ENCODE peak calls at places on chromosomes 4 and X, in five cellular contexts. I is aorta, U is psoas muscle, T is Panc1, F is gastrocnemius medialis. R is an unnamed sample. For H3K36me3, the result is how much of the 10 kb centered on the place peaks cover.

GRCh38 chrX:139158256-139158655 is 372.3 kb upstream of the F9 start:
- ATAC-seq in I (no peak), U (no peak), T (no peak), F (no peak), R (no peak)

GRCh38 chr4:139887378-139887801 is 221.8 kb downstream of the MGST2 start:
- ATAC-seq in I (no peak), U (no peak), T (no peak), F (no peak), R (peak)

GRCh38 chr4:145722561-145722960 is 42.6 kb downstream of the C4orf51 start:
- ATAC-seq in I (no peak), U (peak), T (no peak), F (no peak), R (no peak)

GRCh38 chr4:89294583-89295244 is 12.9 kb downstream of the GPRIN3 start:
- ATAC-seq in I (no peak), U (no peak), T (no peak), F (no peak), R (no peak)

GRCh38 chr4:12120968-12121367 is 692.3 kb upstream of the HS3ST1 start:
- ATAC-seq in I (no peak), U (no peak), T (no peak), F (no peak), R (no peak)

GRCh38 chr4:3766207-3766790 is at the start of gene ADRA2C:
- ATAC-seq in I (no peak), U (peak), T (peak), F (peak), R (no peak)

GRCh38 chrX:69504626-69505612 is 793 bp downstream of the NALF2 start:
- ATAC-seq in I (no peak), U (no peak), T (peak), F (no peak), R (no peak)

GRCh38 chr4:137390707-137391106 is 141.6 kb downstream of the PCDH18 start:
- ATAC-seq in I (no peak), U (no peak), T (no peak), F (no peak), R (no peak)

GRCh38 chr4:123260429-123261052 is 136.1 kb upstream of the SPRY1 start:
- ATAC-seq in I (no peak), U (peak), T (no peak), F (peak), R (no peak)

GRCh38 chrX:23981711-23982110 is 45.3 kb downstream of the KLHL15 start:
- ATAC-seq in I (no peak), U (no peak), T (no peak), F (no peak), R (no peak)

GRCh38 chrX:130083656-130084382 is 26.5 kb downstream of the ELF4 start:
- ATAC-seq in I (no peak), U (no peak), T (no peak), F (no peak), R (no peak)

GRCh38 chrX:43949669-43950068 is 23.5 kb downstream of the NDP start:
- ATAC-seq in I (peak), U (no peak), T (peak), F (no peak), R (no peak)

GRCh38 chr4:138911903-138912713 is 103.5 kb upstream of the NOCT start:
- ATAC-seq in I (no peak), U (no peak), T (no peak), F (no peak), R (no peak)

GRCh38 chr4:177302371-177303100 is 7.1 kb upstream of the NEIL3 start:
- ATAC-seq in I (no peak), U (no peak), T (no peak), F (no peak), R (no peak)

GRCh38 chr4:169351860-169352259 is 81.1 kb upstream of the SH3RF1 start:
- ATAC-seq in I (no peak), U (no peak), T (no peak), F (no peak), R (no peak)

GRCh38 chrX:17654116-17654515 is 83.2 kb upstream of the SCML1 start:
- ATAC-seq in I (no peak), U (no peak), T (no peak), F (no peak), R (no peak)

GRCh38 chrX:9357500-9358139 is 107.2 kb upstream of the TBL1X start:
- ATAC-seq in I (no peak), U (no peak), T (no peak), F (no peak), R (no peak)

GRCh38 chr4:19002170-19002569 is 980.6 kb upstream of the LCORL start:
- ATAC-seq in I (no peak), U (no peak), T (no peak), F (no peak), R (no peak)

GRCh38 chr4:42865572-42866189 is 26.8 kb upstream of the GRXCR1 start:
- ATAC-seq in I (no peak), U (peak), T (no peak), F (peak), R (no peak)

GRCh38 chr4:182454440-182455013 is 211.3 kb downstream of the TENM3 start:
- ATAC-seq in I (no peak), U (no peak), T (no peak), F (no peak), R (no peak)

GRCh38 chrX:49106930-49107329 is 16.6 kb downstream of the GPKOW start:
- ATAC-seq in I (peak), U (peak), T (peak), F (no peak), R (peak)

GRCh38 chr4:149595500-149595899 is 220.1 kb downstream of the IQCM start:
- ATAC-seq in I (no peak), U (no peak), T (no peak), F (no peak), R (no peak)

GRCh38 chrX:291411-291901 is 10.3 kb downstream of the PLCXD1 start:
- ATAC-seq in I (no peak), U (no peak), T (no peak), F (no peak), R (no peak)

GRCh38 chrX:110204986-110205385 is 112.9 kb downstream of the AMMECR1 start:
- ATAC-seq in I (no peak), U (no peak), T (no peak), F (no peak), R (no peak)

GRCh38 chr4:153676984-153677383 is 7.1 kb upstream of the TLR2 start:
- ATAC-seq in I (peak), U (no peak), T (peak), F (no peak), R (no peak)

GRCh38 chrX:28850955-28851354 is 263.7 kb downstream of the IL1RAPL1 start:
- ATAC-seq in I (no peak), U (peak), T (no peak), F (no peak), R (no peak)

GRCh38 chr4:41418444-41418843 is 119.5 kb upstream of the LIMCH1 start:
- ATAC-seq in I (peak), U (peak), T (no peak), F (peak), R (peak)

DNA sequence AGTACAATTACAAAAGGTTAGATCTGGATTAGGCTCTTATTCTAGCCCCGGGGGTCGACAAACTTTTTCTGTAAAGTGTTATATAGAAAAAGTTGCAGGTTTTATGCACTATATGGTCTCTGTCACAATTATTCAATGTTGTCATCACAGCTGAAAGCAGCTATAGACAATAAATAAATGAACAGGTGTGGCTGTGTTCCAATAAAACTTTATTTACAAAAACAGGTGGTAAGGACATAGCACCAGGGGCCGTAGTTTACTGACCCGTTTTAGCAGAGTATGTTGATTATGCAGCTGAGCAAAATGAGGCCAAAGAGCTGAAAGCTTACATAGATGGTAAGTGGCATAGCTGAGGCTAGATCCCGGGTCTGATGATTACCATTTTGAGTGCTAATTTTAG is 13.0 kb upstream of the CXorf38 start:
- ATAC-seq in I (no peak), U (no peak), T (no peak), F (no peak), R (no peak)
- H3K36me3 ChIP-seq in I (under half), U (half or more), T (under half), F (under half), R (half or more)

GRCh38 chrX:21989415-21989814 is 42.7 kb upstream of the PHEX start:
- ATAC-seq in I (no peak), U (no peak), T (no peak), F (no peak), R (no peak)
- H3K36me3 ChIP-seq in I (under half), U (under half), T (under half), F (under half), R (under half)

DNA sequence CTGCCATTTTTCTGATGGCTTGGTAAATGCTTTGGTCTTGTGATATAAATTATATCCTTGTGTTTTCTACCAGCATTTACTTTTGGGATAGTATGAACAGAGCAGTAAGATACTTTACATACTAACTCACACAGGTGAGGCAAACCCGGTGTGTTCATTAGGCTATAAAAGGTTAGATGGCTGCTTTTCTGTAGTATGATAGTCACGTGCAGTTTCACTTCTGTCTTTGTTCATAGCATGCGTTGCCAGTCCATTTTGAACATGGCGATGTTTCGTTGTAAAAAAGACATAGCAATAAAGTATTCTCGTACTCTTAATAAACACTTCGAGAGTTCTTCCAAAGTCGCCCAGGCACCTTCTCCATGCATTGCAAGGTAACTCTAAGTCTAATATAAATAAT is 88.4 kb downstream of the KLHL8 start:
- ATAC-seq in I (no peak), U (no peak), T (no peak), F (no peak), R (no peak)
- H3K36me3 ChIP-seq in I (under half), U (half or more), T (under half), F (under half), R (half or more)

GRCh38 chr4:1723131-1723801 is 1.9 kb downstream of the TACC3 start:
- ATAC-seq in I (no peak), U (no peak), T (no peak), F (no peak), R (no peak)
- H3K36me3 ChIP-seq in I (under half), U (under half), T (under half), F (under half), R (under half)

GRCh38 chr4:173525118-173526033 is 4.7 kb downstream of the HAND2 start:
- ATAC-seq in I (no peak), U (no peak), T (no peak), F (no peak), R (no peak)

GRCh38 chr4:173524218-173525117 is 5.6 kb downstream of the HAND2 start:
- ATAC-seq in I (no peak), U (no peak), T (no peak), F (no peak), R (no peak)

GRCh38 chr4:173527103-173527876 is 2.7 kb downstream of the HAND2 start:
- ATAC-seq in I (no peak), U (no peak), T (no peak), F (no peak), R (no peak)

GRCh38 chr4:173526724-173527102 is 3.3 kb downstream of the HAND2 start:
- ATAC-seq in I (no peak), U (no peak), T (no peak), F (no peak), R (no peak)

GRCh38 chr4:173526034-173526482 is 4.0 kb downstream of the HAND2 start:
- ATAC-seq in I (no peak), U (no peak), T (no peak), F (no peak), R (no peak)
- H3K36me3 ChIP-seq in I (under half), U (under half), T (under half), F (under half), R (under half)

DNA sequence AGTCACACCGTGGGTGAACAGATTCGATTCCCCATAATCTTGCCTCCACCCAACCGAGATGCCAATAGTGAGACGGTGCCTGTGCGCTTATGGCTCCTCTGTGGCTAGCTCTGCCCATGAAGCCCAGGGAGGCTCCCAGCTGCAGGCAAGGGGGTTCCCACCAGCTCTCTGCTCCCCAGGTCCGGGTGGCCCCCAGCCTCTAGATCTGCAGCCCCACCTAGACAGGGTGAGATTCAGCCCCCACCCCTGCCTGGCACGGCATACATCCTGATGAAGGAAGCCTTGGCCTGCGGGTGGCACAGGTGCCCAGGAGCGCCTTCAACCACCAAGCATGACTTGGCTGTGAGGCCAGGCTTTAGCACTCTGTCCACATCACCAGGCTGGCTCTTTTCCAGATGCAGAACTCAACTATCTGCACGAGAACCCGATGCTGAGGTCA is 40.6 kb downstream of the WDR1 start:
- ATAC-seq in I (no peak), U (peak), T (no peak), F (no peak), R (no peak)
- H3K36me3 ChIP-seq in I (under half), U (half or more), T (under half), F (under half), R (half or more)

GRCh38 chr4:147019061-147019460 is 73.4 kb upstream of the TTC29 start:
- ATAC-seq in I (peak), U (peak), T (peak), F (peak), R (peak)
- H3K36me3 ChIP-seq in I (under half), U (under half), T (under half), F (under half), R (under half)

GRCh38 chr4:55868691-55869090 is 15.2 kb downstream of the EXOC1 start:
- ATAC-seq in I (no peak), U (no peak), T (no peak), F (no peak), R (no peak)

GRCh38 chr4:55864577-55865223 is 11.3 kb downstream of the EXOC1 start:
- ATAC-seq in I (no peak), U (no peak), T (no peak), F (no peak), R (no peak)

GRCh38 chr4:55866973-55867574 is 13.6 kb downstream of the EXOC1 start:
- ATAC-seq in I (peak), U (peak), T (peak), F (peak), R (peak)

GRCh38 chr4:55865228-55865806 is 11.9 kb downstream of the EXOC1 start:
- ATAC-seq in I (no peak), U (no peak), T (no peak), F (no peak), R (no peak)

GRCh38 chr4:55866290-55866907 is 13.0 kb downstream of the EXOC1 start:
- ATAC-seq in I (peak), U (peak), T (no peak), F (peak), R (peak)
- H3K36me3 ChIP-seq in I (under half), U (half or more), T (under half), F (under half), R (half or more)

DNA sequence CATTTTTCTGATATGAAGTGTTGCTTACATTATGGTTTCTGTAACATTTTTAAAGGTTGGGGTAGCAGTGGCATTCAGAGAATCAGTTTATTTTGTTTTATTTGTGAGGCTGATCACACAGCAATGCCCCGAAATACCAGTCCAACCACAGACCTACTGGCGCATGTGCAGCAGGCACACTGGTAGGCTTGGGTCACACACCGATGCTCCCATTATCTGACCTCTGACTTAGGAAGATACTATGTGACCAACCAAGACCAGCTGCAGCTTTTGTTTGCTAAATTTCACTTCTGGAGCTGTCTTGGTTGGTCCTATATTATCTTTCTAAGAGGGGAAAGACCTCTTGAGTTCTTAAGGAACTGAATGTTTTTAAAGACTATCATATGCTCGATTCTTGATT is 18.7 kb downstream of the PGM2 start:
- ATAC-seq in I (no peak), U (no peak), T (no peak), F (no peak), R (no peak)
- H3K36me3 ChIP-seq in I (under half), U (under half), T (under half), F (under half), R (under half)

R was measured in gastroesophageal sphincter.